ENCODE peak calls at places on chromosomes 5 and 9, in ten cellular contexts. Z is fibroblast of pulmonary artery; G is IMR-90; A is uterus; L is activated T-helper 9 cell treated with anti-CD3 and anti-CD28 coated beads, Interleukin-2, amount 50 U/mL, for 16 hours; P is HT1080; O is NCI-H1694 treated with DMSO at 0.1 percent for 48 hours; I is Caki2; D is CD8-positive, alpha-beta memory T cell; U is SW480. K is an unnamed sample.
A peak's percentile ranks its signal among the peaks of the same experiment; 100 is the strongest.

GRCh38 chr9:113682297-113682771 is 193.8 kb upstream of the ZNF618 start:
- DNase-seq in I (peak; percentile 90), P (peak; percentile 70), G (peak; percentile 90), U (peak; percentile 82), L (peak; percentile 12), A (peak; percentile 45), Z (peak; percentile 90), D (peak; percentile 9), O (peak; percentile 20), K (peak; percentile 76)

GRCh38 chr5:146221234-146221633 is 17.8 kb downstream of the RBM27 start:
- DNase-seq in I (no peak), O (no peak), P (no peak), Z (no peak), A (no peak), L (no peak), U (no peak), G (no peak), D (no peak), K (no peak)

GRCh38 chr9:4382722-4383317 is 83.0 kb upstream of the GLIS3 start:
- DNase-seq in Z (peak; percentile 55), G (peak; percentile 23), D (no peak), I (peak; percentile 14), O (peak; percentile 59), U (peak; percentile 29), A (no peak), P (no peak), L (no peak), K (no peak)

GRCh38 chr5:149658299-149658698 is 71.8 kb upstream of the PPARGC1B start:
- DNase-seq in Z (no peak), I (no peak), G (no peak), D (no peak), O (no peak), A (no peak), P (no peak), L (no peak), U (no peak), K (no peak)

GRCh38 chr5:73911761-73912393 is 285.9 kb downstream of the ARHGEF28 start:
- DNase-seq in G (peak; percentile 41), O (peak; percentile 96), L (no peak), P (no peak), A (no peak), I (no peak), Z (no peak), D (no peak), U (no peak), K (no peak)

GRCh38 chr5:13403351-13403750 is 541.1 kb downstream of the DNAH5 start:
- DNase-seq in P (peak; percentile 53), U (no peak), A (no peak), L (no peak), I (no peak), Z (no peak), D (no peak), G (no peak), O (no peak), K (no peak)

GRCh38 chr9:34744295-34745221 is 34.6 kb upstream of the CCL21 start:
- DNase-seq in Z (peak; percentile 71), A (no peak), O (no peak), D (no peak), U (peak; percentile 31), L (no peak), P (peak; percentile 73), G (peak; percentile 58), I (peak; percentile 21), K (peak; percentile 11)

GRCh38 chr5:14185336-14186131 is 42.4 kb downstream of the TRIO start:
- DNase-seq in I (peak; percentile 67), L (no peak), D (no peak), G (peak; percentile 77), A (no peak), Z (peak; percentile 70), P (peak; percentile 94), U (no peak), O (no peak), K (no peak)

GRCh38 chr5:80204808-80205614 is 50.8 kb downstream of the SERINC5 start:
- DNase-seq in P (no peak), G (peak; percentile 76), U (no peak), O (no peak), L (no peak), I (no peak), D (no peak), Z (peak; percentile 88), A (no peak), K (no peak)

GRCh38 chr5:14816999-14817761 is 54.4 kb downstream of the ANKH start:
- DNase-seq in Z (peak; percentile 92), L (no peak), O (peak; percentile 81), P (peak; percentile 93), G (peak; percentile 93), D (no peak), A (no peak), I (no peak), U (no peak), K (peak; percentile 44)

GRCh38 chr9:129550199-129550839 is 70.6 kb downstream of the C9orf50 start:
- DNase-seq in D (no peak), U (peak; percentile 67), G (peak; percentile 70), P (no peak), Z (peak; percentile 77), L (no peak), O (no peak), I (no peak), A (peak; percentile 76), K (no peak)

GRCh38 chr5:9343146-9343850 is 202.6 kb downstream of the SEMA5A start:
- DNase-seq in G (peak; percentile 64), U (no peak), O (no peak), I (no peak), L (no peak), Z (peak; percentile 36), D (no peak), A (no peak), P (peak; percentile 44), K (no peak)

GRCh38 chr5:143108498-143109128 is 294.9 kb downstream of the NR3C1 start:
- DNase-seq in D (no peak), Z (no peak), I (peak; percentile 44), U (no peak), O (peak; percentile 26), G (no peak), L (no peak), P (no peak), A (peak; percentile 29), K (no peak)

K was measured in AG04450.